ENCODE peak calls at places on chromosomes 5 and 9, in five cellular contexts. One of them, this sample, is unnamed.

GRCh38 chr5:148558892-148559291 is 95.4 kb downstream of the HTR4 start:
- DNase-seq in stomach: peak; percentile 29
- DNase-seq in OCI-LY7: no peak
- DNase-seq in GM06990: no peak
- DNase-seq in uterus: no peak
- DNase-seq in this sample: no peak

GRCh38 chr9:4207881-4208615 is 91.8 kb downstream of the GLIS3 start:
- DNase-seq in OCI-LY7: no peak
- DNase-seq in uterus: no peak
- DNase-seq in GM06990: no peak
- DNase-seq in stomach: no peak
- DNase-seq in this sample: peak; percentile 94

GRCh38 chr5:115758356-115758755 is 58.1 kb downstream of the CDO1 start:
- DNase-seq in stomach: no peak
- DNase-seq in uterus: no peak
- DNase-seq in GM06990: no peak
- DNase-seq in OCI-LY7: no peak
- DNase-seq in this sample: no peak

GRCh38 chr9:124873664-124874063 is 11.7 kb downstream of the ARPC5L start:
- DNase-seq in OCI-LY7: no peak
- DNase-seq in stomach: no peak
- DNase-seq in uterus: no peak
- DNase-seq in GM06990: no peak
- DNase-seq in this sample: no peak

GRCh38 chr5:60792438-60792837 is 51.6 kb downstream of the ELOVL7 start:
- DNase-seq in OCI-LY7: no peak
- DNase-seq in uterus: no peak
- DNase-seq in stomach: no peak
- DNase-seq in GM06990: no peak
- DNase-seq in this sample: no peak

GRCh38 chr9:35767458-35767857 is 13.4 kb upstream of the MSMP start:
- DNase-seq in OCI-LY7: no peak
- DNase-seq in uterus: no peak
- DNase-seq in stomach: no peak
- DNase-seq in GM06990: no peak
- DNase-seq in this sample: no peak

GRCh38 chr9:132054024-132054423 is 25.6 kb downstream of the MED27 start:
- DNase-seq in stomach: no peak
- DNase-seq in GM06990: no peak
- DNase-seq in OCI-LY7: no peak
- DNase-seq in uterus: no peak
- DNase-seq in this sample: no peak

GRCh38 chr5:115033861-115034260 is 135.8 kb downstream of the TRIM36 start:
- DNase-seq in GM06990: peak; percentile 6
- DNase-seq in uterus: no peak
- DNase-seq in stomach: no peak
- DNase-seq in OCI-LY7: no peak
- DNase-seq in this sample: no peak

GRCh38 chr5:35129276-35129675 is 81.5 kb upstream of the AGXT2 start:
- DNase-seq in OCI-LY7: no peak
- DNase-seq in stomach: no peak
- DNase-seq in uterus: no peak
- DNase-seq in GM06990: no peak
- DNase-seq in this sample: peak; percentile 74

GRCh38 chr5:156388233-156388632 is 61.3 kb downstream of the SGCD start:
- DNase-seq in uterus: no peak
- DNase-seq in GM06990: no peak
- DNase-seq in OCI-LY7: no peak
- DNase-seq in stomach: no peak
- DNase-seq in this sample: no peak

GRCh38 chr5:78779771-78780616 is 131.4 kb upstream of the LHFPL2 start:
- DNase-seq in OCI-LY7: no peak
- DNase-seq in GM06990: no peak
- DNase-seq in stomach: no peak
- DNase-seq in uterus: no peak
- DNase-seq in this sample: peak; percentile 90

GRCh38 chr5:95284512-95285405 is at the start of gene MCTP1:
- DNase-seq in OCI-LY7: no peak
- DNase-seq in stomach: peak; percentile 32
- DNase-seq in GM06990: peak; percentile 24
- DNase-seq in uterus: no peak
- DNase-seq in this sample: peak; percentile 11
- TF ChIP-seq CTCF in OCI-LY7: no peak
- TF ChIP-seq CTCF in stomach: no peak
- TF ChIP-seq CTCF in GM06990: peak; percentile 3
- TF ChIP-seq CTCF in uterus: no peak
- TF ChIP-seq CTCF in this sample: no peak

DNA sequence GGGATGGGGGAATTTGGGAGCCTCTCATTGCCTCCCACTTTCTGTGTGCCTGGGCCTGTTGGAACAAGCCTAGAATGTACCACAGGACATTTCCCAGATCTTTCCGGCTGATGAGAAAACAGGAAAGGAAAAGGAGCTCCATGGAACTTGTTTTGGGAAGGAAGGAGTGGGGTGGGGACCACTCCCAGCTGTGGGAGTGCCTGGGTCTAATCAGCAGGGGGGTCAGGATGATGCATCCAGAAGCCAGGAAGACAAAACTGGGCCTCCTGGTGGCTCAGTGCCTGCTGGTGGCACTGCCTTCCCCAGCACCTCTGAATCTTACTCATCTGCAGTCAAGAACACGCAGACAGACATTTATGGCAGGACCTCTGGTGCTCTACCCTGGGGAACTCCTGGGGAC is 2.8 kb downstream of the SMIM33 start:
- DNase-seq in OCI-LY7: no peak
- DNase-seq in stomach: no peak
- DNase-seq in GM06990: no peak
- DNase-seq in uterus: no peak
- DNase-seq in this sample: peak; percentile 49
- H3K4me3 ChIP-seq in OCI-LY7: no peak overlapping the region
- H3K4me3 ChIP-seq in stomach: no peak overlapping the region
- H3K4me3 ChIP-seq in GM06990: no peak overlapping the region
- H3K4me3 ChIP-seq in uterus: no peak overlapping the region
- H3K4me3 ChIP-seq in this sample: no peak overlapping the region

GRCh38 chr5:180670586-180671359 is 21.4 kb upstream of the FLT4 start:
- DNase-seq in stomach: peak; percentile 62
- DNase-seq in uterus: no peak
- DNase-seq in GM06990: no peak
- DNase-seq in OCI-LY7: peak; percentile 63
- DNase-seq in this sample: peak; percentile 54
- TF ChIP-seq CTCF in stomach: peak; percentile 40
- TF ChIP-seq CTCF in uterus: peak; percentile 39
- TF ChIP-seq CTCF in GM06990: peak; percentile 85
- TF ChIP-seq CTCF in OCI-LY7: peak; percentile 93
- TF ChIP-seq CTCF in this sample: peak; percentile 55

GRCh38 chr5:10440367-10440990 is 1.2 kb upstream of the ROPN1L start:
- DNase-seq in GM06990: no peak
- DNase-seq in stomach: no peak
- DNase-seq in OCI-LY7: no peak
- DNase-seq in uterus: no peak
- DNase-seq in this sample: no peak
- H3K4me3 ChIP-seq in GM06990: no peak overlapping the region
- H3K4me3 ChIP-seq in stomach: peak overlapping the region; percentile 64
- H3K4me3 ChIP-seq in OCI-LY7: no peak overlapping the region
- H3K4me3 ChIP-seq in uterus: peak overlapping the region; percentile 55
- H3K4me3 ChIP-seq in this sample: no peak overlapping the region

GRCh38 chr9:6644346-6645152 is 980 bp downstream of the GLDC start:
- DNase-seq in stomach: no peak
- DNase-seq in OCI-LY7: no peak
- DNase-seq in GM06990: peak; percentile 63
- DNase-seq in uterus: no peak
- DNase-seq in this sample: no peak

GRCh38 chr9:6646028-6646636 is 603 bp upstream of the GLDC start:
- DNase-seq in uterus: no peak
- DNase-seq in stomach: no peak
- DNase-seq in OCI-LY7: no peak
- DNase-seq in GM06990: peak; percentile 44
- DNase-seq in this sample: no peak

GRCh38 chr9:6641561-6641960 is 4.0 kb downstream of the GLDC start:
- DNase-seq in stomach: no peak
- DNase-seq in uterus: no peak
- DNase-seq in OCI-LY7: no peak
- DNase-seq in GM06990: no peak
- DNase-seq in this sample: no peak

GRCh38 chr9:6641961-6642360 is 3.6 kb downstream of the GLDC start:
- DNase-seq in GM06990: no peak
- DNase-seq in stomach: no peak
- DNase-seq in OCI-LY7: no peak
- DNase-seq in uterus: no peak
- DNase-seq in this sample: no peak

DNA sequence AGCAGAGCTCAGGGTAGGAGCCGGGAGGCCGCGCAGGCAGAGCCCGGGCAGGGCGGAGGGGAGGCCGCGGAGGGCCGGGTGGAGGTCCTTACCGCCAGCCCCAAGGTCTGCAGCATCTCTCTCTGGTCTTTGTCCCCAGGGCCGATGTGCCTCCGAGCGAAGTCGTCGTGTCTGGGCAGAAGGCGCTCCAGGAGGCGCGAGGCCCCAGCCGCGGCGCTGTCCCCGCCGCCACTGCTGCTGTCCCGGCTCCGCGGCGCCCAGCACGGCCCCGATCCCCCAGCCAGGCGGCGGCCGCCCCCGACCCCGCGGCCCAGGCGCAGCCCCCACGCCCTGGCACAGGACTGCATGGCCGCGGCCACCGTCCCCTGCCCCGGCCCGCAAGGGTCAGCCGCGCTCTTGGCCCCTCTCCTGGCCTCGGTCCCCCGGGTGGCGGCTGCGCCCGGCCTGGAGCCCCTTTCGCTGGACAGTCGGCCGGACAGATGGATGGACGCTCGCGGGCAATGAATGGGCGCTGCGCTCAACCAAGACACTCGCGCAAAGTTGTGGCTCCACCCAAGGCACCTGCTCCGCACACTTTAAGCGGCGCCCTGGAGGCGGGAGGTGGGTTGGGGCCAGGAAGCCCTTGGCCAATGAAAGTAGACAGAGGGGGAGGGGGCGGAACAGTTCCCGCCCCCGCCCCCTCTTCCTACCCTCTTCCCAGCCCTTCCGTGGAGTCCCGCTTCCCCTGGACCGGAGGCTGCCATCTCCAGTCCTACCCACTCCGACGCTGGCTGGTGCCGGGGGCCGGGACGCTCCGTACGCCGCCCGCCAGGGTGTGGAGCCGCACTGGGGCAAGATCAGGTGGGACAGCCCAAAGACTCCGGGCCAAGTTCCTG is at the start of gene GLDC:
- DNase-seq in GM06990: peak; percentile 85
- DNase-seq in uterus: peak; percentile 17
- DNase-seq in OCI-LY7: no peak
- DNase-seq in stomach: peak; percentile 61
- DNase-seq in this sample: peak; percentile 5
- TF ChIP-seq CTCF in GM06990: peak; percentile 3
- TF ChIP-seq CTCF in uterus: no peak
- TF ChIP-seq CTCF in OCI-LY7: no peak
- TF ChIP-seq CTCF in stomach: no peak
- TF ChIP-seq CTCF in this sample: no peak